ENCODE peak calls at places on chromosomes 11 and 22, in four cellular contexts. M, T, J and A are unnamed samples.

GRCh38 chr11:6627762-6628241 is 8.6 kb upstream of the TPP1 start:
- DNase-seq in M (no peak), T (no peak), J (no peak), A (no peak)

GRCh38 chr11:110873953-110874352 is 161.7 kb upstream of the ARHGAP20 start:
- DNase-seq in M (no peak), T (no peak), J (no peak), A (no peak)

GRCh38 chr11:17412488-17413180 is 24.2 kb upstream of the KCNJ11 start:
- DNase-seq in M (no peak), T (no peak), J (no peak), A (no peak)

GRCh38 chr22:50529416-50530279 is at the start of gene TYMP:
- DNase-seq in M (peak; percentile 76), T (no peak), J (peak; percentile 91), A (peak; percentile 82)

GRCh38 chr22:38017272-38017920 is 33.0 kb upstream of the SOX10 start:
- DNase-seq in M (peak; percentile 88), T (no peak), J (peak; percentile 74), A (peak; percentile 87)

GRCh38 chr22:29842172-29842571 is 4.1 kb upstream of the ASCC2 start:
- DNase-seq in M (no peak), T (no peak), J (no peak), A (no peak)

GRCh38 chr11:8095831-8096522 is 15.0 kb downstream of the TUB start:
- DNase-seq in M (peak; percentile 13), T (no peak), J (peak; percentile 13), A (no peak)

GRCh38 chr11:77471520-77472234 is 2.2 kb downstream of the PAK1 start:
- DNase-seq in M (no peak), T (peak; percentile 46), J (no peak), A (no peak)

GRCh38 chr11:58446294-58446693 is 4.3 kb upstream of the OR5B12 start:
- DNase-seq in M (no peak), T (no peak), J (no peak), A (no peak)

GRCh38 chr11:69446108-69446507 is 35.4 kb upstream of the LINC01488 start:
- DNase-seq in M (no peak), T (no peak), J (no peak), A (no peak)

GRCh38 chr11:35622070-35622469 is 3.8 kb downstream of the FJX1 start:
- DNase-seq in M (no peak), T (no peak), J (no peak), A (no peak)

GRCh38 chr11:12449961-12450715 is 72.8 kb downstream of the PARVA start:
- DNase-seq in M (no peak), T (no peak), J (no peak), A (no peak)

GRCh38 chr11:17494019-17494418 is 17.4 kb upstream of the ABCC8 start:
- DNase-seq in M (no peak), T (no peak), J (no peak), A (no peak)

GRCh38 chr11:2529636-2530035 is 84.8 kb downstream of the KCNQ1 start:
- DNase-seq in M (no peak), T (no peak), J (peak; percentile 35), A (peak; percentile 12)

GRCh38 chr22:39658367-39658766 is 87.8 kb downstream of the CACNA1I start:
- DNase-seq in M (no peak), T (no peak), J (no peak), A (no peak)

GRCh38 chr11:83681045-83681781 is 395.0 kb upstream of the CCDC90B start:
- DNase-seq in M (no peak), T (no peak), J (no peak), A (no peak)

GRCh38 chr11:83282084-83282716 is 4.0 kb downstream of the CCDC90B start:
- DNase-seq in M (no peak), T (no peak), J (no peak), A (no peak)

GRCh38 chr11:2314525-2315394 is 12.9 kb downstream of the TSPAN32 start:
- DNase-seq in M (peak; percentile 90), T (peak; percentile 95), J (peak; percentile 90), A (peak; percentile 91)

GRCh38 chr22:40196628-40197027 is 18.9 kb downstream of the TNRC6B start:
- DNase-seq in M (no peak), T (no peak), J (no peak), A (no peak)

GRCh38 chr11:68956142-68956541 is 24.6 kb downstream of the MRGPRD start:
- DNase-seq in M (no peak), T (peak; percentile 70), J (no peak), A (no peak)

GRCh38 chr11:133078591-133079179 is 453.6 kb downstream of the OPCML start:
- DNase-seq in M (no peak), T (peak; percentile 70), J (no peak), A (no peak)

GRCh38 chr11:5288108-5288911 is 13.4 kb downstream of the OR51B4 start:
- DNase-seq in M (no peak), T (no peak), J (no peak), A (no peak)

GRCh38 chr11:60968223-60968622 is 3.3 kb upstream of the CD6 start:
- DNase-seq in M (no peak), T (no peak), J (no peak), A (no peak)

GRCh38 chr11:99925968-99926367 is 761.1 kb upstream of the ARHGAP42 start:
- DNase-seq in M (no peak), T (no peak), J (no peak), A (no peak)

GRCh38 chr11:84468255-84468654 is 1158.9 kb downstream of the DLG2 start:
- DNase-seq in M (no peak), T (no peak), J (no peak), A (no peak)

GRCh38 chr11:67417425-67417824 is 1.9 kb downstream of the CARNS1 start:
- DNase-seq in M (no peak), T (no peak), J (no peak), A (no peak)

GRCh38 chr22:26432619-26433311 is 3.7 kb downstream of the ASPHD2 start:
- DNase-seq in M (no peak), T (no peak), J (no peak), A (no peak)

GRCh38 chr11:800473-800872 is 2.4 kb upstream of the SLC25A22 start:
- DNase-seq in M (no peak), T (no peak), J (no peak), A (no peak)

GRCh38 chr22:20641198-20641892 is 132.6 kb upstream of the SERPIND1 start:
- DNase-seq in M (no peak), T (no peak), J (peak; percentile 23), A (no peak)

GRCh38 chr22:28855355-28856094 is 27.8 kb upstream of the ZNRF3 start:
- DNase-seq in M (peak; percentile 60), T (peak; percentile 71), J (no peak), A (no peak)

GRCh38 chr22:37581534-37581933 is 1.6 kb upstream of the LGALS2 start:
- DNase-seq in M (no peak), T (no peak), J (peak; percentile 78), A (peak; percentile 71)

DNA sequence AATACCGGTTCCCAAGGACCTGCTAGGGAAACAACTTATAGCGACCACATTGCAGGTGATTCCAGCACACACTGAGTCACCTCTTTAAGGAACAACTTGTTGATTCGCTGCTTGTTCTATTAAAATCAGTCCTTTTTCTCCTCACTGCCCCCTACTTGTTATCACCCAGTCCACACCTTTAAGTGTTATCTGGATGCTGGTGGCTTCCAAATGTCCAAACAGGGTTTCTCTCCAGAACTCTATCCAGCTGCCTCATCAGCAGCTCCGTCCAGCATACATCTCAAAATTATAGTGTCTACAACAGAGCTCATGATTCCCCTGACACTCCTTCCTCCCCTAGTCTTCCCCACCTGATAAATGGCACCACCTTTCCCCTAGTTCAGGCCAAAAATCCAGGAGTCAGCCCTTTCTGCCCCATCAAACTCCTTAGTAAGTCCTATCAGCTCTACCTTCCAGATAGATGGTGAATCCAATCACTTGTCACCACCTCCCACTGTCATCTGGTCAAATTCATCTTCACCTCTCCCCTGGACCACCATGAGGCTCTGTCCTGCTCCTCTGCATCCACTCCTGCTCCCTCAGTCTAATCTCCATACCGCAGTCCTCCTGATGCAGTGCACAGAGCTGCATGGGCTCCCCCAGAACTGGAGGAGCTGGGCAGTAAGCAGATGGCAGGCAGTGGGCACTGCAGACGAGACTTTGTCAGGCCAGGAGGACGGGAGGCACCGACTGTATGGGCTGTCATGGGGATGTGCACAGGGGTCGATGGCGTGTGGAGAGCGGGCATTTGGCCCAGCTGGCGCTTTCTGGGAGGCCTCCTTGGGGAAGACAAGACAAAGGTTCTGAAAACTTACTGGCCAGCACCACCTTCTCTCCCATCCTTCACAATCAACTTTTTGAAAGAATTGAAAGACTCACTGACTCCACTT is 19.3 kb downstream of the IL10RA start:
- DNase-seq in M (peak; percentile 54), T (no peak), J (no peak), A (no peak)
- TF ChIP-seq CTCF in M (no peak), T (no peak), J (no peak), A (no peak)

DNA sequence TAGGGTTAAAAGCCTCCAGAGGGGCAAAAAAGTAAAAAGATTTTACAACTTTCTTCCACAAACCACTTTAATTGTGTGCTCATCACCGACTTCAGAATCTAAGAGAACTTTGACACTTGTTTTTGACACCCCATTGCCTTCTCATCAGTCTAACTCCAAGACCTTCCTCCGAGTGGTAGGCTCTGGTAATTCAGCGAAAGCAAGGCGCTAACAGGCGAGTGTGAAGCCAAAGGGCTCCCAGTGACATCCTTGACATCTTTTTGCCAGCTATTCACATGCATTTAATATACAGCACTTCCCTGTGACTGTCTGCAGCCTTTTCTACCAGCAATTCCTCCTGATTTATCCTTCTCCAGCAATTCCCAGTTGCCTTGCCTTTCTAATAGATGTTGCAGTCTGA is 39.3 kb downstream of the SNX19 start:
- DNase-seq in M (no peak), T (no peak), J (no peak), A (no peak)
- H3K27ac ChIP-seq in M (peak overlapping the region; percentile 63), T (no peak overlapping the region), J (no peak overlapping the region), A (peak overlapping the region; percentile 69)

DNA sequence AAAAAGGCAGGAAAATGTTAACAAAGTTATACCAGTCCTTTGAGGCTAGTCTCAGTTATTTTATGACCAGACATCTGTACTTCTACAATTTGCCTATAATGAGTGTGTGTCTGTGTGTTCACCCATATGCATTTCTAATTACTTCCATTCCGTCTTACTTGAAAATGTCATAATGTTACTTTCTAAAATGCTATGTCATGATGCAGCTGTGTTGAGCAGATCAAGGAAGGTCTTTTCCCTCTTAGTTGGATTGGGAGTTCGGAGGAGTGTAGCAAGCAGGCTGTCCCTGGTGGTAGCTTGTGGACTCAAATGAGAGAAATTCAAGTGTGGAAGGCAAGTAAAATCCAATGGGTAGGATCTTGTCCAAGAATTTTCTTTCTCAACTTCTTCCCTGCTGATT is 3.0 kb downstream of the SNX19 start:
- DNase-seq in M (no peak), T (no peak), J (no peak), A (no peak)
- H3K4me1 ChIP-seq in M (peaks cover 36% of the 10 kb centered on the region), T (peaks cover 18% of the 10 kb centered on the region), J (peaks cover 7% of the 10 kb centered on the region), A (peaks cover 63% of the 10 kb centered on the region)

DNA sequence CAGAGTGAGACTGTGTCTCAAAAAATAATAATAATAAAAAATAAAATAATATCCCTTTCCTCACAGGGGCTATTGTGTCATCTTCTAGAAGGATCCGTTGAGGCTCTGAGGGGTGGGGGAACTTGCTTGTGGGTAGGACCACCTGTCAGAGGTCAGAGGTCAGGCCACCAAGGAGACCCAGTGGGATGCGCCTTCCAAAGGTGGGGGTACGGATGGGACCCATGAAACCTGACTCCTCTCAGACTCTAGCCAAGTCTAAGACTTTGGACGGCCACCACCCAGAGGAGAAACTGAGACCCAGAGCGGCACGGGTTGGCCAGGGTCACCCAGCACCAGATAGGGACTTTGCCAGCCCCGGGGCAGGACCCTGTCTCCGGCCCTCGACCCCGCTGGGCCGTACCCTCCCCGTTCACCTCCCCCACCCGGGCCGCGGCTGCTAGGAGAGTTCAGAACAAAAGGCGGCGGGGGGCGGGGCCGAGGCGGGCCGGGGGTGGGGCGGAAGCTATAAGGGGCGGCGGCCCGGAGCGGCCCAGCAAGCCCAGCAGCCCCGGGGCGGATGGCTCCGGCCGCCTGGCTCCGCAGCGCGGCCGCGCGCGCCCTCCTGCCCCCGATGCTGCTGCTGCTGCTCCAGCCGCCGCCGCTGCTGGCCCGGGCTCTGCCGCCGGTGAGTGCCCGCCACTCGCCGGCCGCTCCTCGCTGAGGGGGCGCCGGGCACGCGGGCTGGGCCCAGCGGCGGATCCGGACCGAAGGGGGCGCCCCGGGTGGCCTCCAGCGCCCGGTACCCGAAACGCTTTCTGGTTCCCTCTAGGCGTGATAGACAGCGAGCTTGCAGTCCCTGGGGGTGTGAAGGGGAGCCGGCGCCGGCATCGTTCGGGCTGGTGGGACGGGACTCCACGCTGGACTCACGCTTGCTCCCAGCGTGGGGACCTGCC is at the start of gene MMP11:
- DNase-seq in M (no peak), T (peak; percentile 95), J (peak; percentile 64), A (peak; percentile 73)
- TF ChIP-seq CTCF in M (no peak), T (peak; percentile 34), J (no peak), A (peak; percentile 12)